ENCODE peak calls at places on chromosomes 11 and 22, in nine cellular contexts. C is H7; F is nephron progenitor cell; G is iris pigment epithelial cell; N is dermis microvascular lymphatic vessel endothelial cell; S is islet precursor cell; M is NB4; B is transverse colon; K is stimulated activated CD8-positive, alpha-beta memory T cell treated with anti-CD3 and anti-CD28 coated beads, Interleukin-4, amount 100 ng/mL, for 24 hours. O is an unnamed sample.

GRCh38 chr11:62805991-62806441 is 776 bp upstream of the NXF1 start:
- DNase-seq in C (peak), F (no peak), G (peak), N (no peak), S (no peak), M (peak), B (peak), K (no peak), O (no peak)

GRCh38 chr22:21778705-21779363 is 43.2 kb upstream of the YPEL1 start:
- DNase-seq in C (no peak), F (no peak), G (peak), N (no peak), S (no peak), M (no peak), B (no peak), K (no peak), O (no peak)

GRCh38 chr11:77080643-77081210 is 14.0 kb downstream of the CAPN5 start:
- DNase-seq in C (peak), F (no peak), G (peak), N (no peak), S (peak), M (no peak), B (peak), K (no peak), O (no peak)

GRCh38 chr11:34599406-34599901 is 21.4 kb upstream of the EHF start:
- DNase-seq in C (no peak), F (no peak), G (peak), N (no peak), S (no peak), M (no peak), B (no peak), K (no peak), O (no peak)

GRCh38 chr22:37489994-37490393 is 3.8 kb upstream of the MFNG start:
- DNase-seq in C (no peak), F (no peak), G (no peak), N (no peak), S (no peak), M (no peak), B (no peak), K (no peak), O (no peak)

GRCh38 chr22:23678133-23678532 is 12.7 kb upstream of the RGL4 start:
- DNase-seq in C (no peak), F (no peak), G (no peak), N (no peak), S (no peak), M (no peak), B (no peak), K (no peak), O (no peak)

GRCh38 chr22:31206896-31207687 is 5.0 kb upstream of the LIMK2 start:
- DNase-seq in C (no peak), F (no peak), G (no peak), N (no peak), S (peak), M (no peak), B (peak), K (no peak), O (no peak)

GRCh38 chr11:27612932-27613669 is 87.2 kb downstream of the BDNF start:
- DNase-seq in C (no peak), F (no peak), G (no peak), N (no peak), S (no peak), M (no peak), B (no peak), K (no peak), O (no peak)

GRCh38 chr22:46967445-46968358 is 205.3 kb downstream of the TBC1D22A start:
- DNase-seq in C (peak), F (no peak), G (no peak), N (no peak), S (no peak), M (no peak), B (no peak), K (no peak), O (no peak)

GRCh38 chr11:63811522-63811921 is 1.7 kb upstream of the SPINDOC start:
- DNase-seq in C (peak), F (no peak), G (no peak), N (no peak), S (no peak), M (no peak), B (no peak), K (no peak), O (no peak)

GRCh38 chr22:40728731-40729189 is 49.5 kb downstream of the MCHR1 start:
- DNase-seq in C (no peak), F (no peak), G (peak), N (no peak), S (peak), M (no peak), B (peak), K (peak), O (no peak)

GRCh38 chr11:97751405-97751804 is 1269.3 kb upstream of the CNTN5 start:
- DNase-seq in C (no peak), F (no peak), G (no peak), N (no peak), S (no peak), M (no peak), B (no peak), K (no peak), O (peak)

GRCh38 chr11:81869337-81870065 is 864.2 kb downstream of the FAM181B start:
- DNase-seq in C (no peak), F (no peak), G (no peak), N (no peak), S (no peak), M (peak), B (peak), K (peak), O (peak)

GRCh38 chr11:12474871-12475270 is 97.5 kb downstream of the PARVA start:
- DNase-seq in C (no peak), F (no peak), G (no peak), N (no peak), S (no peak), M (no peak), B (no peak), K (no peak), O (no peak)

GRCh38 chr11:44731685-44732411 is 5.1 kb downstream of the TSPAN18 start:
- DNase-seq in C (no peak), F (no peak), G (no peak), N (peak), S (peak), M (no peak), B (no peak), K (no peak), O (no peak)

GRCh38 chr22:38153821-38154562 is 27.6 kb downstream of the PLA2G6 start:
- DNase-seq in C (no peak), F (no peak), G (no peak), N (no peak), S (peak), M (no peak), B (peak), K (no peak), O (peak)

GRCh38 chr11:122229611-122230386 is 113.8 kb upstream of the BLID start:
- DNase-seq in C (peak), F (peak), G (no peak), N (peak), S (no peak), M (no peak), B (no peak), K (no peak), O (no peak)

GRCh38 chr11:5258543-5259262 is 4.1 kb upstream of the HBG2 start:
- DNase-seq in C (no peak), F (peak), G (no peak), N (no peak), S (peak), M (no peak), B (no peak), K (no peak), O (no peak)

GRCh38 chr22:20549232-20549841 is 41.9 kb downstream of the MED15 start:
- DNase-seq in C (peak), F (no peak), G (peak), N (no peak), S (no peak), M (no peak), B (no peak), K (no peak), O (no peak)

GRCh38 chr11:19201737-19202605 is at the start of gene CSRP3:
- DNase-seq in C (no peak), F (no peak), G (no peak), N (no peak), S (no peak), M (no peak), B (no peak), K (no peak), O (no peak)

GRCh38 chr11:126564588-126564987 is 209.1 kb downstream of the ST3GAL4 start:
- DNase-seq in C (peak), F (no peak), G (no peak), N (no peak), S (peak), M (no peak), B (no peak), K (no peak), O (no peak)

GRCh38 chr22:34842630-34843029 is 223.3 kb upstream of the ISX start:
- DNase-seq in C (no peak), F (no peak), G (no peak), N (no peak), S (peak), M (no peak), B (no peak), K (no peak), O (no peak)

GRCh38 chr11:71456831-71457230 is 3.8 kb downstream of the NADSYN1 start:
- DNase-seq in C (no peak), F (no peak), G (no peak), N (no peak), S (no peak), M (no peak), B (no peak), K (no peak), O (no peak)

GRCh38 chr11:287821-288327 is 1.1 kb upstream of the PGGHG start:
- DNase-seq in C (peak), F (peak), G (no peak), N (no peak), S (peak), M (no peak), B (peak), K (no peak), O (no peak)

GRCh38 chr11:65477271-65478029 is 21.4 kb upstream of the MALAT1 start:
- DNase-seq in C (peak), F (peak), G (peak), N (peak), S (peak), M (peak), B (peak), K (peak), O (peak)

GRCh38 chr11:30549565-30549964 is 36.6 kb downstream of the MPPED2 start:
- DNase-seq in C (no peak), F (no peak), G (no peak), N (no peak), S (no peak), M (no peak), B (no peak), K (no peak), O (no peak)

GRCh38 chr11:363948-364761 is 5.1 kb upstream of the B4GALNT4 start:
- DNase-seq in C (peak), F (peak), G (no peak), N (no peak), S (no peak), M (peak), B (peak), K (no peak), O (peak)

GRCh38 chr22:16937811-16938210 is 70.2 kb downstream of the GAB4 start:
- DNase-seq in C (no peak), F (no peak), G (no peak), N (no peak), S (no peak), M (no peak), B (no peak), K (no peak), O (no peak)

GRCh38 chr22:42171946-42172345 is 41.3 kb upstream of the CYP2D6 start:
- DNase-seq in C (peak), F (no peak), G (no peak), N (no peak), S (peak), M (no peak), B (no peak), K (no peak), O (no peak)

GRCh38 chr11:6655020-6655789 is 404 bp downstream of the DCHS1 start:
- DNase-seq in C (no peak), F (peak), G (no peak), N (no peak), S (peak), M (no peak), B (no peak), K (no peak), O (peak)

GRCh38 chr11:15222777-15223176 is 108.1 kb downstream of the INSC start:
- DNase-seq in C (no peak), F (no peak), G (peak), N (no peak), S (no peak), M (no peak), B (no peak), K (no peak), O (no peak)

GRCh38 chr11:109423114-109423859 is 1.3 kb downstream of the C11orf87 start:
- DNase-seq in C (peak), F (peak), G (peak), N (no peak), S (peak), M (peak), B (no peak), K (no peak), O (peak)

GRCh38 chr11:113806403-113806802 is 26.8 kb downstream of the CLDN25 start:
- DNase-seq in C (peak), F (peak), G (peak), N (peak), S (peak), M (peak), B (peak), K (no peak), O (peak)

GRCh38 chr22:45552580-45553332 is 50.1 kb downstream of the FBLN1 start:
- DNase-seq in C (peak), F (peak), G (peak), N (no peak), S (peak), M (peak), B (peak), K (no peak), O (peak)

GRCh38 chr22:47023871-47024270 is 261.4 kb downstream of the TBC1D22A start:
- DNase-seq in C (no peak), F (no peak), G (no peak), N (no peak), S (no peak), M (no peak), B (no peak), K (no peak), O (no peak)

GRCh38 chr11:62680825-62681240 is 2.0 kb upstream of the UBXN1 start:
- DNase-seq in C (peak), F (no peak), G (peak), N (peak), S (peak), M (peak), B (peak), K (no peak), O (peak)

GRCh38 chr11:65639623-65640482 is 2.0 kb downstream of the SIPA1 start:
- DNase-seq in C (no peak), F (no peak), G (no peak), N (no peak), S (no peak), M (peak), B (peak), K (no peak), O (peak)

GRCh38 chr11:9606799-9607510 is 33.5 kb downstream of the WEE1 start:
- DNase-seq in C (peak), F (no peak), G (no peak), N (no peak), S (no peak), M (no peak), B (no peak), K (no peak), O (no peak)

O was measured in body of pancreas.